ENCODE peak calls at places on chromosomes 13 and 19, in five cellular contexts. J, C, B, W and E are unnamed samples.

GRCh38 chr13:43227721-43228120 is 204.3 kb downstream of the DNAJC15 start:
- DNase-seq in C (peak; percentile 37), W (no peak), B (no peak), J (no peak), E (no peak)

GRCh38 chr19:38891791-38892190 is 7.6 kb downstream of the SIRT2 start:
- DNase-seq in B (no peak), W (no peak), J (no peak), C (no peak), E (peak; percentile 41)

GRCh38 chr19:20503536-20503935 is 62.0 kb downstream of the ZNF737 start:
- DNase-seq in B (no peak), W (no peak), C (peak; percentile 31), J (peak; percentile 8), E (peak; percentile 26)

GRCh38 chr19:29376855-29377354 is 148.9 kb upstream of the VSTM2B start:
- DNase-seq in C (no peak), W (no peak), J (no peak), B (no peak), E (no peak)

GRCh38 chr13:108270442-108270841 is 924 bp downstream of the TNFSF13B start:
- DNase-seq in C (no peak), W (no peak), J (no peak), B (no peak), E (no peak)

GRCh38 chr19:7692417-7693088 is 9.4 kb downstream of the FCER2 start:
- DNase-seq in W (no peak), B (no peak), J (no peak), C (no peak), E (no peak)

GRCh38 chr13:57858376-57858775 is 226.8 kb downstream of the PCDH17 start:
- DNase-seq in B (no peak), C (no peak), J (no peak), W (no peak), E (no peak)

GRCh38 chr19:13978306-13978705 is 26.0 kb downstream of the DCAF15 start:
- DNase-seq in B (peak; percentile 11), J (peak; percentile 81), C (peak; percentile 68), W (peak; percentile 45), E (no peak)

GRCh38 chr19:30388327-30388726 is 16.1 kb downstream of the ZNF536 start:
- DNase-seq in W (no peak), J (no peak), B (no peak), C (no peak), E (no peak)

GRCh38 chr13:108322206-108322824 is 52.8 kb downstream of the TNFSF13B start:
- DNase-seq in J (no peak), B (peak; percentile 21), W (peak; percentile 51), C (peak; percentile 63), E (peak; percentile 7)

GRCh38 chr19:46372901-46373572 is 26.1 kb downstream of the PPP5C start:
- DNase-seq in W (no peak), C (peak; percentile 51), J (no peak), B (no peak), E (no peak)

GRCh38 chr19:49056101-49056901 is 1.2 kb downstream of the CGB7 start:
- DNase-seq in J (peak; percentile 51), C (peak; percentile 75), B (no peak), W (peak; percentile 27), E (no peak)

GRCh38 chr19:1746401-1747284 is 6.7 kb upstream of the ONECUT3 start:
- DNase-seq in J (no peak), W (no peak), C (peak; percentile 43), B (no peak), E (no peak)

GRCh38 chr19:55688422-55689218 is 13.6 kb downstream of the EPN1 start:
- DNase-seq in B (no peak), C (no peak), J (no peak), W (no peak), E (no peak)

GRCh38 chr19:10701955-10702307 is 692 bp downstream of the QTRT1 start:
- DNase-seq in J (no peak), C (peak; percentile 40), W (peak; percentile 66), B (no peak), E (no peak)

GRCh38 chr13:40187836-40188591 is 478.4 kb downstream of the FOXO1 start:
- DNase-seq in C (no peak), J (no peak), B (no peak), W (no peak), E (no peak)

GRCh38 chr13:66879971-66880370 is 350.2 kb downstream of the PCDH9 start:
- DNase-seq in B (no peak), C (no peak), J (no peak), W (no peak), E (no peak)

GRCh38 chr19:1076951-1077350 is 10.0 kb downstream of the ARHGAP45 start:
- DNase-seq in J (no peak), W (peak; percentile 96), B (no peak), C (no peak), E (no peak)

GRCh38 chr19:34556500-34556899 is 74.9 kb downstream of the WTIP start:
- DNase-seq in C (peak; percentile 26), B (peak; percentile 2), W (peak; percentile 24), J (no peak), E (peak; percentile 32)

GRCh38 chr19:6761053-6761676 is 6.1 kb downstream of the SH2D3A start:
- DNase-seq in J (no peak), B (no peak), C (peak; percentile 10), W (peak; percentile 76), E (no peak)

GRCh38 chr13:112791662-112792440 is 102.0 kb downstream of the ATP11A start:
- DNase-seq in J (no peak), B (no peak), W (no peak), C (no peak), E (no peak)

GRCh38 chr19:574658-575526 is 2.5 kb downstream of the BSG start:
- DNase-seq in W (peak; percentile 39), J (no peak), B (no peak), C (peak; percentile 73), E (no peak)

GRCh38 chr13:35143123-35143522 is 201.1 kb downstream of the NBEA start:
- DNase-seq in J (no peak), W (no peak), B (no peak), C (peak; percentile 17), E (no peak)

GRCh38 chr13:75222031-75222430 is 259.9 kb downstream of the TBC1D4 start:
- DNase-seq in W (no peak), J (no peak), B (no peak), C (peak; percentile 79), E (peak; percentile 81)

GRCh38 chr19:12884926-12885748 is 1.9 kb downstream of the KLF1 start:
- DNase-seq in C (peak; percentile 74), B (no peak), J (peak; percentile 84), W (peak; percentile 85), E (no peak)

GRCh38 chr19:1177322-1178114 is 3.5 kb upstream of the SBNO2 start:
- DNase-seq in B (peak; percentile 73), J (no peak), C (peak; percentile 97), W (no peak), E (peak; percentile 85)

GRCh38 chr13:26977541-26977940 is 194.1 kb downstream of the USP12 start:
- DNase-seq in B (no peak), C (peak; percentile 33), W (no peak), J (no peak), E (no peak)

GRCh38 chr19:18278521-18279265 is 2.7 kb downstream of the JUND start:
- DNase-seq in W (peak; percentile 41), J (no peak), C (no peak), B (no peak), E (no peak)

GRCh38 chr13:27920677-27921420 is 1.0 kb downstream of the PDX1 start:
- DNase-seq in C (peak; percentile 49), W (no peak), J (no peak), B (no peak), E (no peak)

GRCh38 chr13:110333837-110334236 is 26.8 kb downstream of the COL4A2 start:
- DNase-seq in C (no peak), W (no peak), J (no peak), B (no peak), E (no peak)

GRCh38 chr19:45177817-45178261 is at the start of gene TRAPPC6A:
- DNase-seq in W (no peak), J (no peak), B (no peak), C (peak; percentile 87), E (no peak)

GRCh38 chr19:35775046-35775297 is 392 bp upstream of the ARHGAP33 start:
- DNase-seq in W (no peak), J (no peak), C (no peak), B (no peak), E (no peak)
- H3K4me3 ChIP-seq in W (peak overlapping the region; percentile 80), J (peak overlapping the region; percentile 84), C (peak overlapping the region; percentile 66), B (no peak overlapping the region), E (peak overlapping the region; percentile 40)

GRCh38 chr13:48644141-48644540 is 9.6 kb upstream of the CYSLTR2 start:
- DNase-seq in W (no peak), B (no peak), C (no peak), J (no peak), E (no peak)

GRCh38 chr13:48642061-48642460 is 11.7 kb upstream of the CYSLTR2 start:
- DNase-seq in C (no peak), B (no peak), W (no peak), J (no peak), E (no peak)

GRCh38 chr13:48640767-48641166 is 13.0 kb upstream of the CYSLTR2 start:
- DNase-seq in B (no peak), W (no peak), C (no peak), J (no peak), E (no peak)

GRCh38 chr13:48643159-48643558 is 10.6 kb upstream of the CYSLTR2 start:
- DNase-seq in C (no peak), B (no peak), W (no peak), J (no peak), E (no peak)

DNA sequence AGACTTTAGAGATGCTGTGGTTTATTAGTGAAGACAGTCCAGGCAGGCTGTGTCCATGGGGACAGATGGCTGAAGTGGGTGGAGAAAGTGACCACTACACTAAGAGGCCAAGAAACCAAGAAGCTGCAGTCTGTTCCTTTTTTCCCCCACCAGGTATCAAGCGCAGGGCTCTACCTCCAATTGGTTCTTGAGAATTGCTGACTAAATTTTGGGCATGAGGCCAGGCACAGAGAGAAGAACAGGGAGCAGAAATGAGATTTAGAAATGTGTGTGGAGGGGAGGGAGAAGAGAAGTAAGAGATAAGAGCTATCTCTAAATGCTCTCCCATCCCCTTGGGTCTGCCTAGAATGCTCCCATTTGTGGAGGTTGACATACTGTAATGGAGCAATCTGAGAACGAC is 12.3 kb upstream of the CYSLTR2 start:
- DNase-seq in W (no peak), B (no peak), J (no peak), C (no peak), E (no peak)
- H3K4me3 ChIP-seq in W (no peak overlapping the region), B (no peak overlapping the region), J (no peak overlapping the region), C (no peak overlapping the region), E (no peak overlapping the region)

GRCh38 chr13:105220063-105220462 is 1315.4 kb downstream of the EFNB2 start:
- DNase-seq in C (peak; percentile 67), J (no peak), B (no peak), W (no peak), E (peak; percentile 34)
- H3K4me3 ChIP-seq in C (no peak overlapping the region), J (no peak overlapping the region), B (no peak overlapping the region), W (no peak overlapping the region), E (no peak overlapping the region)

DNA sequence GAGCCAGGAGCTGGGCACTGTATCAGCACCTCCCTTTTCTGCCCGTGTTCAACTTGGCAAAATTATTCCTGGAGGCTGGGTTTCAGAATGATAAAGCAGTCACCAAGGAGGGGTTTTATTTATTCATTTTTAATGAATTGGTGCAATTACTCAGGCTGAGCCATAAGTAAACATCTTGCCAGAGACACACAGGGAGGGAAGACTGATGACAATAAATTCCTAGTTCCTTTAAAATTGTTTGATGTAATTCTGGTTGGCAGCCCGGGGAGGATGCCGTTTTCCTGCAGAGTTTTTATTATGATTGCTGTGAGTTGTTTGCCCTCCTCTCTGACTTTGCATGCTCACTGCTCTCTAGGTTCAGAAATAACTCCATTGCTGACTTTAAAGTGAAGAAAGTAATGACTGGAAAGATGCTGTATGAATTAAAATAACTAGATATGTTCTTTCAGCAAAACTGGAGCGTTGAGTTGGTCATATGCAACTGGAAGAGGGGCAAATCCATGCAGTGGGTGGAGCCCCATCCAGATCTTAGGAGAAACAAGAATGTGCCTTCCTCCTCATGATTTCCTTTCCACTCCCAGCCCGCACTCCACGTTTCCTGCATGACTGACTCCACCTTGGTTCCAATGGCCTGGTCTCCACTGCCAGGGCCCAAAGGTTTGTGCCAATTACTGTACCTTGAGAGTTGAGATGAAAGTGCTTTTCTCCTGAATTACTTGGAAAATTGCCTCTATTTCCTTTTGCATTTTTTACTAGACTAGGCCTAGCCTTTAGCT is 182.1 kb downstream of the RFC3 start:
- DNase-seq in J (peak; percentile 71), C (peak; percentile 26), W (no peak), B (no peak), E (no peak)
- H3K4me3 ChIP-seq in J (no peak overlapping the region), C (no peak overlapping the region), W (no peak overlapping the region), B (no peak overlapping the region), E (no peak overlapping the region)